ENCODE peak calls at places on chromosome 13, in seven cellular contexts. M is tibial nerve; P is ovary; Z is thoracic aorta; J is NT2/D1; X is naive thymus-derived CD4-positive, alpha-beta T cell; O is CD8-positive, alpha-beta memory T cell. U is an unnamed sample. For H3K27me3, the result is how much of the 10 kb centered on the place peaks cover.

GRCh38 chr13:33176526-33176925 is 109.0 kb downstream of the STARD13 start:
- DNase-seq in M (no peak), P (no peak), Z (no peak), J (no peak), X (no peak), O (no peak), U (no peak)

GRCh38 chr13:100075700-100076587 is 12.9 kb upstream of the PCCA start:
- DNase-seq in M (no peak), P (no peak), Z (no peak), J (no peak), X (no peak), O (no peak), U (no peak)

GRCh38 chr13:23500858-23501257 is 67.4 kb upstream of the SACS start:
- DNase-seq in M (no peak), P (no peak), Z (no peak), J (no peak), X (no peak), O (no peak), U (no peak)

GRCh38 chr13:45782327-45783045 is 69.1 kb downstream of the SIAH3 start:
- DNase-seq in M (no peak), P (no peak), Z (no peak), J (no peak), X (no peak), O (no peak), U (no peak)

GRCh38 chr13:39091586-39091985 is 53.3 kb downstream of the NHLRC3 start:
- DNase-seq in M (no peak), P (no peak), Z (no peak), J (no peak), X (no peak), O (no peak), U (no peak)

GRCh38 chr13:77397636-77398035 is 70.7 kb upstream of the MYCBP2 start:
- DNase-seq in M (no peak), P (no peak), Z (no peak), J (no peak), X (no peak), O (no peak), U (no peak)

GRCh38 chr13:51697181-51697580 is 106.8 kb downstream of the DHRS12 start:
- DNase-seq in M (no peak), P (no peak), Z (no peak), J (no peak), X (no peak), O (no peak), U (no peak)

GRCh38 chr13:26872444-26873173 is 112.0 kb upstream of the GPR12 start:
- DNase-seq in M (no peak), P (no peak), Z (no peak), J (peak), X (peak), O (peak), U (no peak)

GRCh38 chr13:110106726-110107125 is 200.2 kb downstream of the COL4A1 start:
- DNase-seq in M (no peak), P (peak), Z (no peak), J (no peak), X (no peak), O (no peak), U (peak)

GRCh38 chr13:94143624-94144350 is 335.7 kb downstream of the DCT start:
- DNase-seq in M (no peak), P (no peak), Z (no peak), J (peak), X (no peak), O (no peak), U (no peak)

GRCh38 chr13:100356889-100357288 is 231.7 kb downstream of the GGACT start:
- DNase-seq in M (no peak), P (no peak), Z (no peak), J (no peak), X (no peak), O (no peak), U (no peak)

GRCh38 chr13:75621147-75621546 is 15.0 kb upstream of the LMO7 start:
- DNase-seq in M (no peak), P (no peak), Z (no peak), J (no peak), X (no peak), O (no peak), U (no peak)

GRCh38 chr13:76012091-76012721 is 376.1 kb downstream of the LMO7 start:
- DNase-seq in M (no peak), P (no peak), Z (no peak), J (no peak), X (no peak), O (no peak), U (no peak)

GRCh38 chr13:77620138-77620537 is 77.3 kb upstream of the SLAIN1 start:
- DNase-seq in M (no peak), P (no peak), Z (no peak), J (no peak), X (no peak), O (no peak), U (no peak)

GRCh38 chr13:50909605-50910482 is at the start of gene RNASEH2B:
- DNase-seq in M (peak), P (peak), Z (peak), J (no peak), X (peak), O (peak), U (peak)

GRCh38 chr13:36858285-36858684 is 39.3 kb downstream of the RFXAP start:
- DNase-seq in M (no peak), P (no peak), Z (no peak), J (peak), X (no peak), O (no peak), U (no peak)

GRCh38 chr13:25971499-25972145 is 80.2 kb downstream of the SHISA2 start:
- DNase-seq in M (no peak), P (no peak), Z (no peak), J (no peak), X (peak), O (peak), U (no peak)

GRCh38 chr13:27022571-27023311 is 148.9 kb downstream of the USP12 start:
- DNase-seq in M (no peak), P (no peak), Z (no peak), J (no peak), X (no peak), O (no peak), U (no peak)

GRCh38 chr13:54890976-54891375 is 1862.4 kb downstream of the OLFM4 start:
- DNase-seq in M (no peak), P (no peak), Z (no peak), J (no peak), X (no peak), O (no peak), U (no peak)

GRCh38 chr13:97386832-97387486 is 47.0 kb upstream of the RAP2A start:
- DNase-seq in M (no peak), P (no peak), Z (no peak), J (no peak), X (no peak), O (no peak), U (no peak)

GRCh38 chr13:62305758-62306157 is 890.1 kb upstream of the PCDH20 start:
- DNase-seq in M (no peak), P (no peak), Z (no peak), J (no peak), X (no peak), O (no peak), U (no peak)

GRCh38 chr13:74132152-74132767 is 1.9 kb downstream of the KLF12 start:
- DNase-seq in M (no peak), P (no peak), Z (no peak), J (no peak), X (peak), O (peak), U (no peak)

GRCh38 chr13:84037937-84038464 is 155.7 kb upstream of the SLITRK1 start:
- DNase-seq in M (no peak), P (no peak), Z (no peak), J (peak), X (no peak), O (no peak), U (no peak)

GRCh38 chr13:104740616-104741222 is 1674.5 kb upstream of the SLC10A2 start:
- DNase-seq in M (no peak), P (no peak), Z (no peak), J (no peak), X (no peak), O (no peak), U (no peak)

GRCh38 chr13:71772376-71772775 is 94.6 kb downstream of the DACH1 start:
- DNase-seq in M (no peak), P (no peak), Z (no peak), J (no peak), X (no peak), O (no peak), U (no peak)

GRCh38 chr13:101624981-101625380 is 172.5 kb downstream of the ITGBL1 start:
- DNase-seq in M (no peak), P (no peak), Z (no peak), J (no peak), X (no peak), O (no peak), U (no peak)

GRCh38 chr13:78958019-78958418 is 299.1 kb upstream of the OBI1 start:
- DNase-seq in M (no peak), P (no peak), Z (no peak), J (no peak), X (no peak), O (no peak), U (no peak)

GRCh38 chr13:42102961-42103688 is 54.7 kb downstream of the DGKH start:
- DNase-seq in M (no peak), P (no peak), Z (no peak), J (no peak), X (no peak), O (no peak), U (no peak)

GRCh38 chr13:73943137-73943964 is 190.9 kb downstream of the KLF12 start:
- DNase-seq in M (no peak), P (no peak), Z (no peak), J (no peak), X (peak), O (no peak), U (no peak)

GRCh38 chr13:63107163-63107935 is 1691.7 kb upstream of the PCDH20 start:
- DNase-seq in M (no peak), P (no peak), Z (no peak), J (no peak), X (no peak), O (no peak), U (no peak)

DNA sequence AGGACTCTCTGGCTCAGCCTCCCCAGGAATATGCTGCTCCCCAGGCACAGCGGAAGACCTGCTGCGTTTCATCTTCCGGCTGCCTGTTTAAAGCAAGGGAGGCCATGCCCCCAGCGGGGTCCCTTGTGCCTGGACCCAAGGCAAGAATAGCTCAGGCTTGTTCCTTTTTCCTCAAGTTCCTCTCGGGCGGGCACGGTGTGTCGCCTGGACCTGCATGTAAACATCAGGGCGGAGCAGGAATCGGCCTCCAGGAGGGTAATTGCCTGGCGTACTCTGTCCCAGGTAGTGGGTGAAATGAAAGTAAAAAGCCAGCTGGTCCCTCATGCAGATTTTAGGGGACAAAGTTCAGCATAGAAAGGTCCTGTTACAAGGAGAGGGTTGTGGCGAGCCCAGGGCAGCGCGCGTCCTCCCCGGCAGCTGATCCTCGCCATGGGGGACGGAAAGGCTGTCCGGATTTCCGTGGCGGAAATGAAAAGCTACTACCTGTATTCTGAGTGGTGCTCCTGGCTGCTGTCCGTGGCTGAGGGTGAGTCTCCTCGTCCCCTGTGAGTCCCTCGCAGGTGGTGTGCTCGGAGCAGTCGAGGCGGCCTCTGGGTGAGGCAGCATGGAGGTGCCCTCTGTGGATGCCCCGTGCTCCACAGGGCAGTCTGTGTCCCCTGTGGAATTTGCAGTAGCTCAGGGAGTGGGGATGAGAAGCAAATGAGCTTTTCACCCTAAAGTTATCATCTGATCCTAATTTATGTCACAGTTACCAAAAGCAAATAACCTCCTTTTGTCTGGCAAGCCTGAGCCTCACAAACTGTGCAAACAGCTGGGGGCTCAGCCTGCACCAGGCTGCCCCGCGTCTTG is 16.2 kb downstream of the MCF2L start:
- DNase-seq in M (no peak), P (no peak), Z (no peak), J (no peak), X (no peak), O (no peak), U (no peak)
- H3K27me3 ChIP-seq in M (under half), P (under half), Z (under half), J (under half), X (under half), O (under half), U (under half)

DNA sequence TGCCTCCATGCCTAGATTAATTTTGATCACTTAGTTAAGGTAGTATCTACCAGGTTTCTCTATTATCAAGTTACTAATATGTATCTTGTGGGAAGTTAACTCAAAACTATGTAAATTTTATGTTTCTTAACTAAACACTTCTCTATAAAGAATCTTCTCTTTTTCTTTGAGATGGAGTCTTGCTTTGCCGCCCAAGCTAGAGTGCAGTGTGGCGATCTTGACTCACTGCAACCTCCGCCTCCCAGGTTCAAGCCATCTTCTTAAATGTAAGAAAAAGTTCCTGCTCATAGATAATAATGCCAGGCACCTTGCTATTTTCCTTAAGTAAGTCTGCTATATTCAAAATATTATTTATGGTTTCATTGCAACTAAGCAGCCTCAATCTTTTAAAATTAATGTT is 58.4 kb downstream of the ELF1 start:
- DNase-seq in M (no peak), P (no peak), Z (no peak), J (no peak), X (no peak), O (no peak), U (no peak)
- H3K4me3 ChIP-seq in M (no peak), P (no peak), Z (no peak), J (no peak), X (no peak), O (no peak), U (no peak)

DNA sequence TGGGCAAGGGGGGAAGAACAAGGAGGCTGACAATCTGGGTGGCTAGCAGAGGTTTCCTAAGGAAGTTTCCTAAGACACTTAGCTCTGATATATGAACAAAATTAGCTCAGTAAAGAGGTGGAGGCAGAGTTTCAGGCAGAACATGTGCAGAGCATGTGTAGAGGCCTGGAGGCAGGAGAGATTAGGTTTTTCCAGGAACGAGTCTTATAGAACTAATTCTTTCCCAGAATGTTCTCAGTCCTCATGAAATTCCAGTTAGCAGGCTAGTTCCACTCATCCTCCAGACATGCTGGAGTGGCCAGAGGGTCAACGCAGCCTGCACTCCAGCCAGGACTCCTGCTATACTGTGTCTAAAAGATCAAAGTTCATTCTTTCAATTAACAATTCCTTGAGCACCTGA is 184.7 kb downstream of the LACC1 start:
- DNase-seq in M (no peak), P (no peak), Z (no peak), J (no peak), X (no peak), O (no peak), U (no peak)
- H3K27me3 ChIP-seq in M (under half), P (under half), Z (under half), J (under half), X (under half), O (under half), U (under half)

DNA sequence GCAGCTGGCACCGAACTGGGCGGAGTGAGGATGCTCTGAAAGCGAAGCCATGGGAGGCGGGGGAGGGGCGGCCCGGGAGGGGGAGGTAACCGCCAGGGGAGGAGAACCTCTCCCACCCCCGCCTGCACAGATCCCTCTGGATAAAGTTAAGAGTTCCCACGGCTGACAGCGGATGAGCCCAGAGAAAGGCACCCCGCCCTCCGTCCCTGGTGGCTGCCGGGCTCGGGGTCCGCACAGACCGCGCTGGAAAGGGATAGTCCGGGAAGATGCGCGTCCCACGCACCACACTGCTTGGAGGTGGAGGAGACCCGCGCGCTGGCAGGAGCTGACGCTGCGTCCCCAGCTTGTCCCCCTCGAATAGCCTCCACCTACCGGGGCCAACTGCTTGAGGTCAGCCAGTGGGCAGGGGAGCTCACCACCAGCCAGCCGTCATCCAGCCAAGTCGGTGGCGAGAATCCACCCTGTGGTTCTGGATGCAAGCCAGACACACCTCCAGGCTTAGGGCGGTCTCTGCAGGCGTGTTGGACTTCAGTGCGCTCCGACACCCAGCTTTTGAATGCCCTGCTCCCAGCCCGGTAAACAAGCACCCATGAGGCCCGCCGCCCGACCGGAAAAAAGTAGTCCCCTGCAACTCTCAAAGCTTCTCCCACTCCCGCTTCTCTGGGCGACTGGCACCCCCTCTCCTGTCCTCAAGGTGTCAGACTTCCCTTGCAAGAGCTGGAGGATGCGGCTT is at the start of gene TRPC4:
- DNase-seq in M (no peak), P (peak), Z (no peak), J (no peak), X (no peak), O (no peak), U (peak)
- H3K4me3 ChIP-seq in M (peak), P (peak), Z (peak), J (peak), X (no peak), O (no peak), U (peak)

GRCh38 chr13:30821421-30821820 is 84.7 kb upstream of the MEDAG start:
- DNase-seq in M (no peak), P (no peak), Z (no peak), J (no peak), X (no peak), O (no peak), U (no peak)

GRCh38 chr13:30819136-30819875 is 84.0 kb downstream of the ALOX5AP start:
- DNase-seq in M (no peak), P (no peak), Z (no peak), J (no peak), X (no peak), O (no peak), U (no peak)

GRCh38 chr13:30818323-30818960 is 83.1 kb downstream of the ALOX5AP start:
- DNase-seq in M (no peak), P (no peak), Z (peak), J (no peak), X (no peak), O (no peak), U (no peak)

GRCh38 chr13:30816733-30817132 is 81.4 kb downstream of the ALOX5AP start:
- DNase-seq in M (no peak), P (no peak), Z (no peak), J (no peak), X (no peak), O (no peak), U (no peak)
- H3K27me3 ChIP-seq in M (under half), P (under half), Z (under half), J (under half), X (under half), O (under half), U (under half)

GRCh38 chr13:112799394-112799793 is 109.6 kb downstream of the ATP11A start:
- DNase-seq in M (no peak), P (no peak), Z (no peak), J (no peak), X (no peak), O (no peak), U (no peak)
- H3K4me3 ChIP-seq in M (no peak), P (no peak), Z (no peak), J (no peak), X (no peak), O (no peak), U (no peak)

GRCh38 chr13:24682353-24682752 is 2.1 kb downstream of the ATP12A start:
- DNase-seq in M (no peak), P (no peak), Z (no peak), J (no peak), X (no peak), O (no peak), U (no peak)

GRCh38 chr13:24683370-24683769 is 3.2 kb downstream of the ATP12A start:
- DNase-seq in M (no peak), P (no peak), Z (no peak), J (no peak), X (no peak), O (no peak), U (no peak)

GRCh38 chr13:24683833-24684599 is 3.8 kb downstream of the ATP12A start:
- DNase-seq in M (peak), P (no peak), Z (no peak), J (peak), X (peak), O (peak), U (peak)

GRCh38 chr13:24685314-24685713 is 5.1 kb downstream of the ATP12A start:
- DNase-seq in M (no peak), P (no peak), Z (no peak), J (no peak), X (no peak), O (no peak), U (no peak)

GRCh38 chr13:24684600-24684998 is 4.4 kb downstream of the ATP12A start:
- DNase-seq in M (no peak), P (no peak), Z (no peak), J (no peak), X (peak), O (no peak), U (no peak)
- H3K27me3 ChIP-seq in M (under half), P (under half), Z (under half), J (under half), X (under half), O (under half), U (under half)

U was measured in pancreas.